ENCODE peak calls at places on chromosomes 12 and 14, in seven cellular contexts. L is germinal center; T is HAP-1; G is Kasumi-1; A is stimulated activated CD4-positive, alpha-beta T cell treated with anti-CD3 and anti-CD28 coated beads, Interleukin-1b, Interleukin-23, amount 100 ng/mL, for 24 hours; Y is mucosa of gallbladder; H is stimulated activated CD8-positive, alpha-beta memory T cell treated with anti-CD3 and anti-CD28 coated beads, Interleukin-4, amount 100 ng/mL, for 1 hour. N is an unnamed sample.

GRCh38 chr14:33949051-33950037 is 1.5 kb downstream of the EGLN3 start:
- DNase-seq in L (no peak), Y (no peak), T (peak), A (no peak), H (no peak), G (no peak), N (no peak)

GRCh38 chr12:94380507-94380906 is 79.2 kb downstream of the CEP83 start:
- DNase-seq in L (no peak), A (no peak), H (no peak), T (no peak), G (no peak), Y (no peak), N (no peak)

GRCh38 chr14:91009501-91010152 is 50.8 kb downstream of the RPS6KA5 start:
- DNase-seq in A (no peak), L (peak), Y (no peak), H (no peak), G (peak), T (no peak), N (no peak)

GRCh38 chr12:51827925-51828818 is 20.3 kb downstream of the FIGNL2 start:
- DNase-seq in G (no peak), L (no peak), T (no peak), A (peak), H (no peak), Y (peak), N (no peak)

GRCh38 chr12:30457621-30458289 is 237.9 kb downstream of the IPO8 start:
- DNase-seq in H (no peak), A (no peak), G (peak), T (peak), Y (no peak), L (no peak), N (peak)

GRCh38 chr14:51094282-51094821 is 553 bp downstream of the TRIM9 start:
- DNase-seq in A (peak), G (peak), H (no peak), Y (no peak), L (peak), T (peak), N (no peak)

GRCh38 chr12:27644446-27644845 is 51.8 kb upstream of the REP15 start:
- DNase-seq in T (no peak), Y (no peak), A (no peak), L (no peak), H (no peak), G (no peak), N (no peak)

GRCh38 chr12:85076688-85077430 is 40.7 kb downstream of the LRRIQ1 start:
- DNase-seq in G (peak), H (no peak), Y (no peak), T (no peak), L (peak), A (no peak), N (peak)

GRCh38 chr12:12804432-12804886 is 8.7 kb upstream of the DDX47 start:
- DNase-seq in Y (no peak), L (no peak), A (no peak), H (no peak), G (no peak), T (no peak), N (peak)

GRCh38 chr12:110107369-110108281 is 16.5 kb upstream of the IFT81 start:
- DNase-seq in G (no peak), H (no peak), Y (no peak), L (no peak), A (no peak), T (no peak), N (no peak)

GRCh38 chr14:49303952-49304516 is 282.1 kb downstream of the RPS29 start:
- DNase-seq in Y (peak), A (no peak), H (no peak), T (peak), G (peak), L (no peak), N (no peak)

GRCh38 chr12:5026342-5026938 is 17.2 kb upstream of the KCNA5 start:
- DNase-seq in G (no peak), T (no peak), A (no peak), Y (no peak), H (no peak), L (no peak), N (no peak)

GRCh38 chr12:12661086-12661485 is 34.9 kb downstream of the GPR19 start:
- DNase-seq in T (peak), G (no peak), Y (no peak), A (no peak), H (no peak), L (no peak), N (no peak)

GRCh38 chr12:50621435-50622304 is 116.9 kb downstream of the DIP2B start:
- DNase-seq in L (no peak), Y (no peak), A (no peak), G (no peak), H (no peak), T (peak), N (no peak)

GRCh38 chr12:48311313-48311712 is 39.4 kb downstream of the ZNF641 start:
- DNase-seq in L (no peak), A (no peak), G (no peak), H (no peak), Y (no peak), T (no peak), N (no peak)

GRCh38 chr14:105387530-105387922 is 10.8 kb upstream of the TEX22 start:
- DNase-seq in G (no peak), T (no peak), A (no peak), H (no peak), Y (no peak), L (no peak), N (no peak)

GRCh38 chr14:68632591-68632895 is 160.3 kb downstream of the ZFP36L1 start:
- DNase-seq in A (no peak), H (no peak), T (no peak), Y (peak), L (no peak), G (no peak), N (no peak)

GRCh38 chr12:31874961-31875608 is 84.1 kb upstream of the RESF1 start:
- DNase-seq in Y (peak), H (no peak), T (no peak), L (peak), A (peak), G (peak), N (peak)

GRCh38 chr14:100137173-100137572 is 22.3 kb downstream of the DEGS2 start:
- DNase-seq in T (no peak), G (no peak), A (no peak), Y (no peak), L (no peak), H (no peak), N (no peak)

GRCh38 chr12:3700861-3701260 is 52.0 kb downstream of the CRACR2A start:
- DNase-seq in H (no peak), Y (no peak), L (no peak), G (no peak), A (no peak), T (no peak), N (no peak)

GRCh38 chr14:99244960-99245340 is 27.0 kb downstream of the BCL11B start:
- DNase-seq in Y (no peak), T (no peak), G (no peak), H (no peak), L (no peak), A (no peak), N (no peak)

GRCh38 chr12:99596762-99597161 is 50.8 kb upstream of the GARIN6 start:
- DNase-seq in G (no peak), Y (no peak), T (no peak), L (no peak), H (no peak), A (no peak), N (no peak)

GRCh38 chr12:112906712-112907414 is at the start of gene OAS1:
- DNase-seq in T (peak), H (no peak), L (peak), A (no peak), G (peak), Y (peak), N (peak)

GRCh38 chr12:57603758-57604453 is 718 bp upstream of the DTX3 start:
- DNase-seq in T (no peak), G (no peak), L (no peak), Y (peak), H (no peak), A (no peak), N (no peak)

GRCh38 chr12:43776498-43776897 is 17.7 kb downstream of the IRAK4 start:
- DNase-seq in H (no peak), L (peak), Y (no peak), G (peak), T (peak), A (no peak), N (peak)

GRCh38 chr14:99266181-99267178 is 5.5 kb downstream of the BCL11B start:
- DNase-seq in T (peak), L (peak), G (peak), Y (peak), A (peak), H (peak), N (peak)

GRCh38 chr12:5085896-5086295 is 42.2 kb downstream of the KCNA5 start:
- DNase-seq in T (no peak), A (no peak), G (no peak), H (no peak), L (no peak), Y (no peak), N (no peak)

GRCh38 chr12:55707841-55708694 is at the start of gene ITGA7:
- DNase-seq in T (peak), L (peak), H (no peak), G (no peak), A (peak), Y (peak), N (no peak)

N was measured in SW 1271.